ENCODE peak calls at places on chromosomes 3 and 15, in seven cellular contexts. D is CD4-positive, alpha-beta T cell; M is HFFc6; Q is upper lobe of left lung; Z is suprapubic skin; G is HFF-Myc; V is natural killer cell. C is an unnamed sample.

GRCh38 chr3:186534113-186534669 is 10.0 kb downstream of the CRYGS start:
- DNase-seq in D (no peak), M (no peak), Q (no peak), Z (no peak), G (no peak), V (no peak), C (no peak)

GRCh38 chr3:30232142-30232541 is 374.3 kb upstream of the TGFBR2 start:
- DNase-seq in D (no peak), M (peak), Q (no peak), Z (no peak), G (peak), V (no peak), C (peak)

GRCh38 chr3:192062186-192062585 is 601.2 kb downstream of the PYDC2 start:
- DNase-seq in D (no peak), M (peak), Q (no peak), Z (no peak), G (no peak), V (no peak), C (no peak)

GRCh38 chr3:78878789-78879515 is 888.8 kb downstream of the ROBO1 start:
- DNase-seq in D (no peak), M (no peak), Q (no peak), Z (no peak), G (no peak), V (no peak), C (no peak)

GRCh38 chr3:57688291-57688690 is 4.6 kb downstream of the DENND6A start:
- DNase-seq in D (no peak), M (no peak), Q (no peak), Z (no peak), G (no peak), V (no peak), C (no peak)

GRCh38 chr3:111547645-111548044 is 5.6 kb downstream of the CD96 start:
- DNase-seq in D (peak), M (no peak), Q (no peak), Z (no peak), G (no peak), V (no peak), C (no peak)

GRCh38 chr15:52010633-52011595 is 8.1 kb upstream of the MAPK6 start:
- DNase-seq in D (no peak), M (peak), Q (no peak), Z (no peak), G (no peak), V (no peak), C (peak)

GRCh38 chr15:29822685-29823459 is 604 bp upstream of the TJP1 start:
- DNase-seq in D (no peak), M (peak), Q (peak), Z (peak), G (no peak), V (no peak), C (peak)

GRCh38 chr15:76903251-76903681 is 1.9 kb downstream of the SCAPER start:
- DNase-seq in D (peak), M (peak), Q (no peak), Z (no peak), G (no peak), V (no peak), C (peak)

GRCh38 chr15:54256190-54256589 is 277.9 kb downstream of the UNC13C start:
- DNase-seq in D (no peak), M (no peak), Q (no peak), Z (no peak), G (no peak), V (no peak), C (no peak)

GRCh38 chr3:108493862-108494261 is 16.5 kb downstream of the MYH15 start:
- DNase-seq in D (no peak), M (peak), Q (peak), Z (no peak), G (no peak), V (no peak), C (peak)
- TF ChIP-seq CTCF in D (no peak), M (peak), Q (no peak), Z (peak), G (peak), V (no peak), C (no peak)

GRCh38 chr15:98804057-98804380 is 155.7 kb downstream of the IGF1R start:
- DNase-seq in D (no peak), M (no peak), Q (no peak), Z (no peak), G (no peak), V (no peak), C (no peak)
- TF ChIP-seq CTCF in D (no peak), M (peak), Q (no peak), Z (peak), G (no peak), V (no peak), C (no peak)

GRCh38 chr3:127366383-127366782 is 78.5 kb upstream of the PRR20G start:
- DNase-seq in D (no peak), M (no peak), Q (no peak), Z (no peak), G (no peak), V (no peak), C (no peak)
- TF ChIP-seq CTCF in D (no peak), M (peak), Q (no peak), Z (no peak), G (peak), V (no peak), C (no peak)

DNA sequence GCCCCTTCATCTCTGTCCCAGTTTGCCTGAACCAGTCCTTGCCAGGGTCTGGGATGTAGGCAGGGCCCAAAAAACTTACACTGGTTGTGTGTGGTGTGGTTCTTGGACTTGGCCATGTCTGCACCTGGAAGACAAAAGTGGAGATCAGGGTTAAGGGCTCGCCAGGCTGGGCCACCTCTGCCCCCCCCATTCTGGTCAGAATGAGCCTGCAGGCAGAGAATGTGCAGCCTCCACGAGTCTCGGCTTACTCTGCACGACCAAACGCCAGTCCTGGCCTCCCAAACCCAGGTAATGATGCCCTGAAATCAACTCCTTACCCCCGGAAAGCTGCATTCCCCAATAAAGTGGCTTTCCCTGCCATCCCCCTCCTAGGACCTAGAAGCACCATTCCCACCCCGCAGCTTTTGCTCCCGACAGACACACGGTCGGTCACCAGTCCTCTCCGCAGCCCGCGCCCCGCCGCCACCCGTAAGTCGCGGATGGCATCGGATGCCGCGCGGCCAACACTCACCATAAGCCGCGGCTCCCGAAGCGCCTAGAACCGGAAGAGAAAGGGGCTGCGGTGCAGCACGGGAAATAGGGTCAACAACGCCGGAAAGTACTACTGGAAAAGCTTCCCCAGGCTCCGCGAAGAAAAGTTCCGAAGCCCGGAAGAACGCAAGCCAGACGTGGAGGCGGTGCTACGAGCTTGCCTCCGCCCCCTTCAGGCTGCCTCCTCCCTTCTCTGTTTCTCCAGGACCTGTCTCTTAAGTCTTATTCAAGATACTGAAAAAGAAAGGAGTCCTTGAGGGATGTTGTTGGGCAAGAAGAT is at the start of gene RPL29:
- DNase-seq in D (peak), M (peak), Q (peak), Z (peak), G (peak), V (peak), C (peak)
- TF ChIP-seq CTCF in D (no peak), M (peak), Q (no peak), Z (peak), G (no peak), V (no peak), C (no peak)

DNA sequence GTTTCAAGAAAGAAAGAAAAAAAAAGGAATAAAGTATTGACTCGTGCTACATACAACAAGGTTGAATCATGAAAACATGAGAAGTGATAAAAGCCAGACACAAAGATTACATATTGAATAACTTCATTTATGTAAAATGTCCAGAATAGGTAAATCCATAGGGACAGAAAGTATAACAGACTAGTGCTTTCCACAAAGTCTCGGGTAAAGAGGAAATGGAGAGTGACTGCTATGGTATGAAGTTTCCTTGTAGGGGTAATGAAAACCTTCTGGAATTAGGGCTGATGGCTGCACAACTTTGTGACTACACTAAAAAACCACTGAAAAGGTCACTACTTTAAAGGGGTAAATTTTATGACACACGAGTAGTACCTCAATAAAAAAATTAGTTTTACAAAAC is 13.0 kb downstream of the LRRFIP2 start:
- DNase-seq in D (no peak), M (peak), Q (no peak), Z (no peak), G (no peak), V (no peak), C (no peak)
- TF ChIP-seq CTCF in D (no peak), M (no peak), Q (no peak), Z (no peak), G (no peak), V (no peak), C (no peak)

GRCh38 chr3:124032881-124033359 is 41.0 kb upstream of the ROPN1 start:
- DNase-seq in D (peak), M (peak), Q (peak), Z (peak), G (peak), V (peak), C (peak)
- TF ChIP-seq CTCF in D (peak), M (peak), Q (peak), Z (peak), G (peak), V (peak), C (peak)

DNA sequence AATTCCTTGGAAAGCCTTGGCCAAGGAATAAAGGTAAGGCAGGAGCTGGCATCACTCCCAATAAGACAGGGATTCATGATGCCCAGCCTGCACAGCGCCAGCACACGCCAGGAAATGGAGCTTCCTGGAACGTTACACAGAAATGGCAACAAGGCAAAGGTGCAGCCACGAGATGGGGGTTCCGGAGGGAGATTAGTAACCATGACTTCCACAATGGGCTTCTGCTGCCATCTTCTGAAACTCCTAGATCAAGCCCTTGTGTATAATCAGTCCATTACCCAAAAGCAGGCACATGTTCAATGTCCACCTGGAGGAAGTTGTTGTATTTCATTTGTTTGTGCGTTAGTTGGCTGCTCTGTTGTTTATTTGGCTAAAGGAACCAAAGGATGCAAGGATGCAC is 131.2 kb upstream of the TRIM42 start:
- DNase-seq in D (no peak), M (no peak), Q (no peak), Z (no peak), G (no peak), V (no peak), C (no peak)
- TF ChIP-seq CTCF in D (no peak), M (no peak), Q (no peak), Z (no peak), G (no peak), V (no peak), C (no peak)